ENCODE peak calls at places on chromosomes 4 and X, in seven cellular contexts. One of them, this sample, is unnamed.

GRCh38 chr4:36757623-36758311 is 476.4 kb downstream of the DTHD1 start:
- DNase-seq in H9: no peak
- DNase-seq in cardiac muscle cell: no peak
- DNase-seq in uterus: no peak
- DNase-seq in CD8-positive, alpha-beta memory T cell: no peak
- DNase-seq in adrenal gland: no peak
- DNase-seq in AG04450: no peak
- DNase-seq in this sample: no peak

GRCh38 chr4:106809083-106809482 is 227.0 kb downstream of the DKK2 start:
- DNase-seq in H9: no peak
- DNase-seq in cardiac muscle cell: peak
- DNase-seq in uterus: no peak
- DNase-seq in CD8-positive, alpha-beta memory T cell: no peak
- DNase-seq in adrenal gland: no peak
- DNase-seq in AG04450: no peak
- DNase-seq in this sample: no peak

GRCh38 chr4:37936889-37937498 is 23.2 kb upstream of the PTTG2 start:
- DNase-seq in H9: no peak
- DNase-seq in cardiac muscle cell: no peak
- DNase-seq in uterus: no peak
- DNase-seq in CD8-positive, alpha-beta memory T cell: no peak
- DNase-seq in adrenal gland: peak
- DNase-seq in AG04450: no peak
- DNase-seq in this sample: no peak

GRCh38 chr4:145098675-145099037 is 545 bp downstream of the ABCE1 start:
- DNase-seq in H9: no peak
- DNase-seq in cardiac muscle cell: peak
- DNase-seq in uterus: no peak
- DNase-seq in CD8-positive, alpha-beta memory T cell: no peak
- DNase-seq in adrenal gland: peak
- DNase-seq in AG04450: no peak
- DNase-seq in this sample: no peak

GRCh38 chr4:89957527-89957926 is 62.9 kb downstream of the MMRN1 start:
- DNase-seq in H9: no peak
- DNase-seq in cardiac muscle cell: no peak
- DNase-seq in uterus: no peak
- DNase-seq in CD8-positive, alpha-beta memory T cell: no peak
- DNase-seq in adrenal gland: no peak
- DNase-seq in AG04450: no peak
- DNase-seq in this sample: no peak

GRCh38 chr4:2805712-2806391 is 13.0 kb downstream of the SH3BP2 start:
- DNase-seq in H9: no peak
- DNase-seq in cardiac muscle cell: no peak
- DNase-seq in uterus: no peak
- DNase-seq in CD8-positive, alpha-beta memory T cell: no peak
- DNase-seq in adrenal gland: no peak
- DNase-seq in AG04450: no peak
- DNase-seq in this sample: no peak

GRCh38 chr4:169399976-169400767 is 129.4 kb upstream of the SH3RF1 start:
- DNase-seq in H9: no peak
- DNase-seq in cardiac muscle cell: no peak
- DNase-seq in uterus: no peak
- DNase-seq in CD8-positive, alpha-beta memory T cell: no peak
- DNase-seq in adrenal gland: no peak
- DNase-seq in AG04450: no peak
- DNase-seq in this sample: no peak

GRCh38 chrX:78527263-78527662 is 131.9 kb downstream of the RTL3 start:
- DNase-seq in H9: no peak
- DNase-seq in cardiac muscle cell: no peak
- DNase-seq in uterus: no peak
- DNase-seq in CD8-positive, alpha-beta memory T cell: no peak
- DNase-seq in adrenal gland: no peak
- DNase-seq in AG04450: no peak
- DNase-seq in this sample: no peak

GRCh38 chr4:154329939-154330338 is 161.7 kb downstream of the DCHS2 start:
- DNase-seq in H9: no peak
- DNase-seq in cardiac muscle cell: no peak
- DNase-seq in uterus: peak
- DNase-seq in CD8-positive, alpha-beta memory T cell: no peak
- DNase-seq in adrenal gland: no peak
- DNase-seq in AG04450: no peak
- DNase-seq in this sample: no peak

DNA sequence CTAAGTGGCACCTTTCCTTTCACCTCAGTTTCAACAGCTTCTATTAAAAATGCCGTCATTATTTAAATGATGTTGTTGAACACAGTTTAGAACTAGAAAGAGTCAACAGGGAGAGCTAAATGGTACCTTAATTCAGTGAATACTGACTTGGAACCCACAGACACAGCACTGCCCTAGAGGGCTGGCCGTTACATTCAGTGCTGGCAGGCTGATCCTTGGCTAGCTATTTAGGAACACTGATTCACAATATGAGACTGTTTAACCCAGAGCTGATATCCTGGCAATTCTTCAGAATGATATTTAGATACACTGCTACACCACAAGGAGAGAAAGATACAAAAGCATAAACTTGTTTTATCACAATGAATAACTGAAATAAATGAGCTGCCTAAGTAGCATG is 12.7 kb upstream of the NAAA start:
- DNase-seq in H9: no peak
- DNase-seq in cardiac muscle cell: no peak
- DNase-seq in uterus: no peak
- DNase-seq in CD8-positive, alpha-beta memory T cell: no peak
- DNase-seq in adrenal gland: no peak
- DNase-seq in AG04450: no peak
- DNase-seq in this sample: no peak
- H3K27ac ChIP-seq in H9: no peak
- H3K27ac ChIP-seq in cardiac muscle cell: no peak
- H3K27ac ChIP-seq in uterus: no peak
- H3K27ac ChIP-seq in CD8-positive, alpha-beta memory T cell: no peak
- H3K27ac ChIP-seq in adrenal gland: no peak
- H3K27ac ChIP-seq in AG04450: no peak
- H3K27ac ChIP-seq in this sample: no peak

DNA sequence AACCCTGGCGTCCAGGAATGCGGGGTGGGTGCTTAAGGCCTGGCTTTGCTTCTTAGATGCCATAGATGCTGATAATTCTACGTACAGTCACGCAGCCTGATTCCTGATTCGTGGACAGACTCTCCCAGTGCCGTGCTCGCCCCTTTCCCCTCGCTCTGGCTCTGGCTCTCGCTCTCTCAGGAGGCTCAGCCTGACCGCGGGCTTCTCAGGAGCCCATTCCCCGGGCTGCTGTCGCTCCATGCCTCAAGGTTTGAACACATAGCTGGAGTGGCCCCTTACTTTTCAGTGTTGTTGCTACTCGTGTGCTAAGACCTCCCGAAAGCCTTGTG is 59.2 kb upstream of the ZC4H2 start:
- DNase-seq in H9: no peak
- DNase-seq in cardiac muscle cell: no peak
- DNase-seq in uterus: peak
- DNase-seq in CD8-positive, alpha-beta memory T cell: no peak
- DNase-seq in adrenal gland: peak
- DNase-seq in AG04450: no peak
- DNase-seq in this sample: peak
- H3K27ac ChIP-seq in H9: no peak
- H3K27ac ChIP-seq in cardiac muscle cell: peak
- H3K27ac ChIP-seq in uterus: peak
- H3K27ac ChIP-seq in CD8-positive, alpha-beta memory T cell: peak
- H3K27ac ChIP-seq in adrenal gland: peak
- H3K27ac ChIP-seq in AG04450: peak
- H3K27ac ChIP-seq in this sample: peak

DNA sequence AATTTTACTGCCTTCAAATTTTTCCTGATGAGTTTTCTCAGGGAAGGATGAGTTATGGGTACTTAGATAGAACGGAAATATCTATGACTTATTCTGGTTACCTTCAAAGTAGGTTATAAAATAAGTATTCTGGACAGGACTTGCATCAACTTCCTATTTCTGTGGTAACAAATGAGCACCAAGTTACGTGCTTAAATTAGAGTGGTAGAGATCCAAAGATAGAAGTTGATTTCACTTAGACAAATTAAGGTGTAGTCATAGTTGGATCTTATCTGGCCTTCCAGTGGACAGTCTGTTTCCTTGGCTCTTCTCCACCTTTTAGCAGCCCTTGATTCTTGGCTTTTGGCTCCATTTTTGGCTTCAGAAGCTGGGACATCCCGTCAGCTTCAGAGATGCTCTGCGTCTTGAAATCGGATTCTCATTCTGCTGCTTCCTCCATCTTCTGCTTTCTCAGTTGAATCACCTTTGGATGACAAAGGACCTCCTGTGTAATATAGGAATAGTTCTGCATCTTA is 109.9 kb downstream of the ZNF518B start:
- DNase-seq in H9: no peak
- DNase-seq in cardiac muscle cell: no peak
- DNase-seq in uterus: no peak
- DNase-seq in CD8-positive, alpha-beta memory T cell: no peak
- DNase-seq in adrenal gland: no peak
- DNase-seq in AG04450: no peak
- DNase-seq in this sample: no peak
- H3K27ac ChIP-seq in H9: no peak
- H3K27ac ChIP-seq in cardiac muscle cell: no peak
- H3K27ac ChIP-seq in uterus: no peak
- H3K27ac ChIP-seq in CD8-positive, alpha-beta memory T cell: no peak
- H3K27ac ChIP-seq in adrenal gland: no peak
- H3K27ac ChIP-seq in AG04450: no peak
- H3K27ac ChIP-seq in this sample: no peak

GRCh38 chr4:17580969-17581368 is 4.0 kb downstream of the LAP3 start:
- DNase-seq in H9: no peak
- DNase-seq in cardiac muscle cell: no peak
- DNase-seq in uterus: no peak
- DNase-seq in CD8-positive, alpha-beta memory T cell: no peak
- DNase-seq in adrenal gland: no peak
- DNase-seq in AG04450: peak
- DNase-seq in this sample: no peak

GRCh38 chr4:17589355-17589754 is 12.4 kb downstream of the LAP3 start:
- DNase-seq in H9: no peak
- DNase-seq in cardiac muscle cell: no peak
- DNase-seq in uterus: no peak
- DNase-seq in CD8-positive, alpha-beta memory T cell: no peak
- DNase-seq in adrenal gland: no peak
- DNase-seq in AG04450: no peak
- DNase-seq in this sample: no peak

GRCh38 chr4:17584502-17585213 is 7.7 kb downstream of the LAP3 start:
- DNase-seq in H9: no peak
- DNase-seq in cardiac muscle cell: no peak
- DNase-seq in uterus: no peak
- DNase-seq in CD8-positive, alpha-beta memory T cell: no peak
- DNase-seq in adrenal gland: no peak
- DNase-seq in AG04450: no peak
- DNase-seq in this sample: no peak

GRCh38 chr4:17587094-17587822 is 10.3 kb downstream of the LAP3 start:
- DNase-seq in H9: no peak
- DNase-seq in cardiac muscle cell: no peak
- DNase-seq in uterus: no peak
- DNase-seq in CD8-positive, alpha-beta memory T cell: no peak
- DNase-seq in adrenal gland: no peak
- DNase-seq in AG04450: no peak
- DNase-seq in this sample: no peak

DNA sequence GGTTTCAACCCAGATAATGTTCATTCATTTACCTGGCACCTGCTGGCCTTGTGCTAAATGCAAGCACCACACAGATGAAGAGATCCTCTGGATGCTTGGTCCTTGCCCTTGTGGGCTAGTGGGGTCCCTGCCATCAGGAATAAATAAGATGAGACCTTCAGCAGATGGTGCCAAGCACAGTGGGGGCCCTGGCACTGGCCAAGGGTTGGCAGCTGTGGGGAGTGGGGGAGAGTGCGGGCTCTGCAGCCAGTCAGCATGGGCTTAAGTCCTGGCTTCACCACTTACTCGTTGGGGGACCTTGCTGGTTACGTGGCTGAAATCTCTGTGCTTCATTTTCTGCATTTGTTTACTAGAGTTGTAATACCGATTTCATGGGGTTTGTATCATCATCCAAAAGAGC is 6.9 kb downstream of the LAP3 start:
- DNase-seq in H9: no peak
- DNase-seq in cardiac muscle cell: no peak
- DNase-seq in uterus: no peak
- DNase-seq in CD8-positive, alpha-beta memory T cell: no peak
- DNase-seq in adrenal gland: no peak
- DNase-seq in AG04450: no peak
- DNase-seq in this sample: no peak
- H3K27ac ChIP-seq in H9: no peak
- H3K27ac ChIP-seq in cardiac muscle cell: no peak
- H3K27ac ChIP-seq in uterus: no peak
- H3K27ac ChIP-seq in CD8-positive, alpha-beta memory T cell: no peak
- H3K27ac ChIP-seq in adrenal gland: no peak
- H3K27ac ChIP-seq in AG04450: no peak
- H3K27ac ChIP-seq in this sample: peak

DNA sequence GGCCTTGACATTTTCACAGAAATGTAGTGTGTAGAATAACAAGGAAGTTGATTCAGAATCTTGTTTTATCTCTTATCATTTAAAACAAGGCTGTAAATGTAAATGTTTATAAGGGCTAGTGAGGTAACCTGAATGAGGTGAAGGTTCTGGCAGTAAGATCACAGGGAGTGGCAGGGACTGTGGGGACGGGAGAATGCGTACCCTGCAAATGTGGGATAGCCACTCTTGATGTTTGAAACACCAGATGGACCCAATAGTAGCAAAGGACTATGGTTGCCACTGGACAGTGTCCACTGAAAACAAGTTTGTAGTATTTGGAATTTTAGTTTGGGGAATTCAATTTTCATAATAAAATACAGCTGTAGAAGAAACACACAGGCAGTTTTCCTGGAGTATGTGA is 155.3 kb downstream of the FHIP1A start:
- DNase-seq in H9: no peak
- DNase-seq in cardiac muscle cell: no peak
- DNase-seq in uterus: no peak
- DNase-seq in CD8-positive, alpha-beta memory T cell: no peak
- DNase-seq in adrenal gland: no peak
- DNase-seq in AG04450: no peak
- DNase-seq in this sample: no peak
- H3K27ac ChIP-seq in H9: no peak
- H3K27ac ChIP-seq in cardiac muscle cell: no peak
- H3K27ac ChIP-seq in uterus: no peak
- H3K27ac ChIP-seq in CD8-positive, alpha-beta memory T cell: no peak
- H3K27ac ChIP-seq in adrenal gland: no peak
- H3K27ac ChIP-seq in AG04450: no peak
- H3K27ac ChIP-seq in this sample: no peak

DNA sequence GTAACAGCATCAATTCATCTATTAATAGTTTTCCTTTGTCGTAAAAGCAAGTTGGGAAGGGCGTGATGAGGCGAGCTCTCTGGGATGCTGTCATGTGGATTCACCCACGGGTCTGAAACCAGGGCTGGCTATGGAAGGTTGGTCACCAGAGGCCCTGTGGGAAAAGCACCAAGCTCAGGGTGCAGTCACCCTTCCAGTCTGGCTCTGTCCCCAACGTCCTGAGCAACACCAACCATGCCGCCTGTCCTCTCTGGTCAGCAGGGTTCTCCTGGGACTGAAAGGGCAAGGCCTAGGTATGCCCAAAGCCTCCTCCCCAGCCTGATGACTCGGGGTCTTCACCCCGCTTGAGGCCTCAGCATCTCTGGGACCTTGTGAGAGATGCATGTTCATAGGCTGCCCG is 97.2 kb upstream of the MSX1 start:
- DNase-seq in H9: no peak
- DNase-seq in cardiac muscle cell: no peak
- DNase-seq in uterus: no peak
- DNase-seq in CD8-positive, alpha-beta memory T cell: no peak
- DNase-seq in adrenal gland: no peak
- DNase-seq in AG04450: no peak
- DNase-seq in this sample: no peak
- H3K27ac ChIP-seq in H9: no peak
- H3K27ac ChIP-seq in cardiac muscle cell: no peak
- H3K27ac ChIP-seq in uterus: no peak
- H3K27ac ChIP-seq in CD8-positive, alpha-beta memory T cell: no peak
- H3K27ac ChIP-seq in adrenal gland: no peak
- H3K27ac ChIP-seq in AG04450: no peak
- H3K27ac ChIP-seq in this sample: no peak

GRCh38 chr4:79599691-79600090 is 191.7 kb upstream of the GK2 start:
- DNase-seq in H9: no peak
- DNase-seq in cardiac muscle cell: no peak
- DNase-seq in uterus: no peak
- DNase-seq in CD8-positive, alpha-beta memory T cell: no peak
- DNase-seq in adrenal gland: no peak
- DNase-seq in AG04450: no peak
- DNase-seq in this sample: no peak
- H3K27ac ChIP-seq in H9: no peak
- H3K27ac ChIP-seq in cardiac muscle cell: no peak
- H3K27ac ChIP-seq in uterus: no peak
- H3K27ac ChIP-seq in CD8-positive, alpha-beta memory T cell: no peak
- H3K27ac ChIP-seq in adrenal gland: no peak
- H3K27ac ChIP-seq in AG04450: no peak
- H3K27ac ChIP-seq in this sample: no peak